ENCODE peak calls at places on chromosome 15, in eight cellular contexts. One of them, this sample, is unnamed.

GRCh38 chr15:58731756-58732535 is 17.6 kb downstream of the ADAM10 start:
- DNase-seq in H7: no peak
- DNase-seq in frontal cortex: no peak
- DNase-seq in DND-41: no peak
- DNase-seq in GM03348: peak
- DNase-seq in astrocyte of the hippocampus: peak
- DNase-seq in astrocyte of the cerebellum: no peak
- DNase-seq in Karpas-422: no peak
- DNase-seq in this sample: no peak

GRCh38 chr15:60535743-60536142 is 56.8 kb upstream of the ICE2 start:
- DNase-seq in H7: no peak
- DNase-seq in frontal cortex: no peak
- DNase-seq in DND-41: no peak
- DNase-seq in GM03348: no peak
- DNase-seq in astrocyte of the hippocampus: no peak
- DNase-seq in astrocyte of the cerebellum: no peak
- DNase-seq in Karpas-422: no peak
- DNase-seq in this sample: no peak

GRCh38 chr15:52529289-52529929 is 729 bp upstream of the MYO5A start:
- DNase-seq in H7: no peak
- DNase-seq in frontal cortex: peak
- DNase-seq in DND-41: no peak
- DNase-seq in GM03348: no peak
- DNase-seq in astrocyte of the hippocampus: peak
- DNase-seq in astrocyte of the cerebellum: no peak
- DNase-seq in Karpas-422: peak
- DNase-seq in this sample: no peak

GRCh38 chr15:41656188-41656587 is 4.0 kb upstream of the MGA start:
- DNase-seq in H7: no peak
- DNase-seq in frontal cortex: no peak
- DNase-seq in DND-41: peak
- DNase-seq in GM03348: no peak
- DNase-seq in astrocyte of the hippocampus: no peak
- DNase-seq in astrocyte of the cerebellum: no peak
- DNase-seq in Karpas-422: no peak
- DNase-seq in this sample: no peak

GRCh38 chr15:74901612-74902063 is 5.0 kb downstream of the FAM219B start:
- DNase-seq in H7: peak
- DNase-seq in frontal cortex: no peak
- DNase-seq in DND-41: peak
- DNase-seq in GM03348: peak
- DNase-seq in astrocyte of the hippocampus: peak
- DNase-seq in astrocyte of the cerebellum: no peak
- DNase-seq in Karpas-422: peak
- DNase-seq in this sample: peak

GRCh38 chr15:61281328-61281727 is 52.2 kb upstream of the RORA start:
- DNase-seq in H7: no peak
- DNase-seq in frontal cortex: no peak
- DNase-seq in DND-41: no peak
- DNase-seq in GM03348: no peak
- DNase-seq in astrocyte of the hippocampus: no peak
- DNase-seq in astrocyte of the cerebellum: no peak
- DNase-seq in Karpas-422: no peak
- DNase-seq in this sample: no peak

GRCh38 chr15:52651868-52652267 is 27.3 kb downstream of the ATOSA start:
- DNase-seq in H7: peak
- DNase-seq in frontal cortex: no peak
- DNase-seq in DND-41: peak
- DNase-seq in GM03348: peak
- DNase-seq in astrocyte of the hippocampus: peak
- DNase-seq in astrocyte of the cerebellum: peak
- DNase-seq in Karpas-422: peak
- DNase-seq in this sample: no peak

GRCh38 chr15:43237842-43238470 is 17.1 kb upstream of the EPB42 start:
- DNase-seq in H7: no peak
- DNase-seq in frontal cortex: no peak
- DNase-seq in DND-41: no peak
- DNase-seq in GM03348: no peak
- DNase-seq in astrocyte of the hippocampus: no peak
- DNase-seq in astrocyte of the cerebellum: no peak
- DNase-seq in Karpas-422: no peak
- DNase-seq in this sample: no peak

GRCh38 chr15:44231842-44232241 is 36.8 kb upstream of the FRMD5 start:
- DNase-seq in H7: no peak
- DNase-seq in frontal cortex: no peak
- DNase-seq in DND-41: no peak
- DNase-seq in GM03348: no peak
- DNase-seq in astrocyte of the hippocampus: no peak
- DNase-seq in astrocyte of the cerebellum: no peak
- DNase-seq in Karpas-422: no peak
- DNase-seq in this sample: no peak

GRCh38 chr15:45863881-45864580 is 229.2 kb downstream of the SQOR start:
- DNase-seq in H7: no peak
- DNase-seq in frontal cortex: no peak
- DNase-seq in DND-41: no peak
- DNase-seq in GM03348: no peak
- DNase-seq in astrocyte of the hippocampus: no peak
- DNase-seq in astrocyte of the cerebellum: peak
- DNase-seq in Karpas-422: no peak
- DNase-seq in this sample: no peak

GRCh38 chr15:92355307-92355706 is 38.4 kb upstream of the ST8SIA2 start:
- DNase-seq in H7: no peak
- DNase-seq in frontal cortex: no peak
- DNase-seq in DND-41: no peak
- DNase-seq in GM03348: no peak
- DNase-seq in astrocyte of the hippocampus: no peak
- DNase-seq in astrocyte of the cerebellum: no peak
- DNase-seq in Karpas-422: no peak
- DNase-seq in this sample: no peak

GRCh38 chr15:57216288-57216687 is 160.0 kb upstream of the CGNL1 start:
- DNase-seq in H7: no peak
- DNase-seq in frontal cortex: no peak
- DNase-seq in DND-41: no peak
- DNase-seq in GM03348: peak
- DNase-seq in astrocyte of the hippocampus: peak
- DNase-seq in astrocyte of the cerebellum: no peak
- DNase-seq in Karpas-422: no peak
- DNase-seq in this sample: no peak

GRCh38 chr15:80462836-80463512 is 58.8 kb downstream of the ARNT2 start:
- DNase-seq in H7: no peak
- DNase-seq in frontal cortex: no peak
- DNase-seq in DND-41: no peak
- DNase-seq in GM03348: no peak
- DNase-seq in astrocyte of the hippocampus: peak
- DNase-seq in astrocyte of the cerebellum: no peak
- DNase-seq in Karpas-422: no peak
- DNase-seq in this sample: no peak

GRCh38 chr15:33913459-33913858 is 54.8 kb upstream of the CHRM5 start:
- DNase-seq in H7: no peak
- DNase-seq in frontal cortex: no peak
- DNase-seq in DND-41: no peak
- DNase-seq in GM03348: no peak
- DNase-seq in astrocyte of the hippocampus: no peak
- DNase-seq in astrocyte of the cerebellum: no peak
- DNase-seq in Karpas-422: no peak
- DNase-seq in this sample: no peak

GRCh38 chr15:71152542-71152941 is 37.3 kb downstream of the THSD4 start:
- DNase-seq in H7: no peak
- DNase-seq in frontal cortex: no peak
- DNase-seq in DND-41: no peak
- DNase-seq in GM03348: no peak
- DNase-seq in astrocyte of the hippocampus: peak
- DNase-seq in astrocyte of the cerebellum: no peak
- DNase-seq in Karpas-422: no peak
- DNase-seq in this sample: no peak

GRCh38 chr15:45026646-45027045 is 3.7 kb downstream of the SORD start:
- DNase-seq in H7: no peak
- DNase-seq in frontal cortex: no peak
- DNase-seq in DND-41: no peak
- DNase-seq in GM03348: no peak
- DNase-seq in astrocyte of the hippocampus: peak
- DNase-seq in astrocyte of the cerebellum: no peak
- DNase-seq in Karpas-422: peak
- DNase-seq in this sample: no peak

GRCh38 chr15:57167821-57168395 is 208.4 kb upstream of the CGNL1 start:
- DNase-seq in H7: no peak
- DNase-seq in frontal cortex: no peak
- DNase-seq in DND-41: no peak
- DNase-seq in GM03348: no peak
- DNase-seq in astrocyte of the hippocampus: no peak
- DNase-seq in astrocyte of the cerebellum: no peak
- DNase-seq in Karpas-422: no peak
- DNase-seq in this sample: no peak

GRCh38 chr15:34942363-34942762 is 27.2 kb downstream of the AQR start:
- DNase-seq in H7: no peak
- DNase-seq in frontal cortex: no peak
- DNase-seq in DND-41: no peak
- DNase-seq in GM03348: no peak
- DNase-seq in astrocyte of the hippocampus: peak
- DNase-seq in astrocyte of the cerebellum: peak
- DNase-seq in Karpas-422: no peak
- DNase-seq in this sample: no peak

GRCh38 chr15:90610220-90610619 is 80.5 kb downstream of the CRTC3 start:
- DNase-seq in H7: no peak
- DNase-seq in frontal cortex: no peak
- DNase-seq in DND-41: no peak
- DNase-seq in GM03348: peak
- DNase-seq in astrocyte of the hippocampus: no peak
- DNase-seq in astrocyte of the cerebellum: no peak
- DNase-seq in Karpas-422: no peak
- DNase-seq in this sample: no peak

GRCh38 chr15:89129123-89129815 is 41.0 kb downstream of the ABHD2 start:
- DNase-seq in H7: peak
- DNase-seq in frontal cortex: no peak
- DNase-seq in DND-41: peak
- DNase-seq in GM03348: peak
- DNase-seq in astrocyte of the hippocampus: peak
- DNase-seq in astrocyte of the cerebellum: no peak
- DNase-seq in Karpas-422: peak
- DNase-seq in this sample: peak

GRCh38 chr15:68418611-68419161 is 13.3 kb downstream of the ITGA11 start:
- DNase-seq in H7: no peak
- DNase-seq in frontal cortex: no peak
- DNase-seq in DND-41: no peak
- DNase-seq in GM03348: no peak
- DNase-seq in astrocyte of the hippocampus: peak
- DNase-seq in astrocyte of the cerebellum: peak
- DNase-seq in Karpas-422: no peak
- DNase-seq in this sample: peak

GRCh38 chr15:42194502-42194901 is 13.6 kb downstream of the VPS39 start:
- DNase-seq in H7: no peak
- DNase-seq in frontal cortex: no peak
- DNase-seq in DND-41: no peak
- DNase-seq in GM03348: no peak
- DNase-seq in astrocyte of the hippocampus: peak
- DNase-seq in astrocyte of the cerebellum: no peak
- DNase-seq in Karpas-422: no peak
- DNase-seq in this sample: no peak

GRCh38 chr15:76177491-76178040 is 117.8 kb downstream of the TMEM266 start:
- DNase-seq in H7: no peak
- DNase-seq in frontal cortex: no peak
- DNase-seq in DND-41: no peak
- DNase-seq in GM03348: peak
- DNase-seq in astrocyte of the hippocampus: peak
- DNase-seq in astrocyte of the cerebellum: no peak
- DNase-seq in Karpas-422: no peak
- DNase-seq in this sample: no peak